ENCODE peak calls at places on chromosomes 4 and X, in four cellular contexts. L is stomach, X is suprapubic skin, H is esophagus muscularis mucosa. E is an unnamed sample.

GRCh38 chr4:54032558-54033135 is 31.8 kb downstream of the CHIC2 start:
- DNase-seq in L (no peak), X (no peak), H (no peak), E (no peak)

GRCh38 chr4:53840643-53841042 is 223.8 kb downstream of the CHIC2 start:
- DNase-seq in L (no peak), X (no peak), H (no peak), E (no peak)

GRCh38 chr4:10180927-10181744 is 64.5 kb upstream of the WDR1 start:
- DNase-seq in L (no peak), X (no peak), H (no peak), E (no peak)

GRCh38 chrX:67614414-67614813 is 70.6 kb downstream of the AR start:
- DNase-seq in L (no peak), X (no peak), H (no peak), E (no peak)

GRCh38 chr4:54959656-54960055 is 165.7 kb downstream of the KDR start:
- DNase-seq in L (no peak), X (no peak), H (no peak), E (no peak)

GRCh38 chr4:125115941-125116340 is 198.8 kb upstream of the FAT4 start:
- DNase-seq in L (no peak), X (no peak), H (no peak), E (no peak)

GRCh38 chrX:68684291-68684918 is 36.9 kb downstream of the STARD8 start:
- DNase-seq in L (no peak), X (no peak), H (no peak), E (no peak)

GRCh38 chr4:151745727-151746231 is 15.0 kb downstream of the GATB start:
- DNase-seq in L (no peak), X (no peak), H (no peak), E (no peak)

GRCh38 chr4:16439003-16439402 is 212.7 kb upstream of the TAPT1 start:
- DNase-seq in L (no peak), X (no peak), H (peak), E (no peak)

GRCh38 chr4:75845992-75846391 is 56.3 kb downstream of the PPEF2 start:
- DNase-seq in L (no peak), X (no peak), H (no peak), E (no peak)

GRCh38 chr4:170109586-170110289 is 20.0 kb upstream of the AADAT start:
- DNase-seq in L (no peak), X (no peak), H (no peak), E (no peak)

GRCh38 chrX:3962511-3963350 is 249.3 kb upstream of the PRKX start:
- DNase-seq in L (no peak), X (no peak), H (no peak), E (no peak)

GRCh38 chr4:3223346-3223745 is 25.6 kb upstream of the MSANTD1 start:
- DNase-seq in L (no peak), X (no peak), H (no peak), E (no peak)

GRCh38 chr4:122842392-122842791 is 15.8 kb downstream of the FGF2 start:
- DNase-seq in L (no peak), X (no peak), H (no peak), E (no peak)

GRCh38 chr4:101345271-101345595 is 2.1 kb downstream of the PPP3CA start:
- DNase-seq in L (no peak), X (no peak), H (no peak), E (no peak)

GRCh38 chr4:25110653-25111329 is 49.5 kb downstream of the SEPSECS start:
- DNase-seq in L (no peak), X (no peak), H (peak), E (no peak)

GRCh38 chr4:75708218-75708691 is 16.1 kb upstream of the USO1 start:
- DNase-seq in L (no peak), X (no peak), H (no peak), E (no peak)

GRCh38 chrX:16573781-16574180 is 76.2 kb upstream of the S100G start:
- DNase-seq in L (no peak), X (no peak), H (no peak), E (no peak)

GRCh38 chr4:169174247-169174646 is 96.5 kb downstream of the SH3RF1 start:
- DNase-seq in L (no peak), X (no peak), H (no peak), E (no peak)

DNA sequence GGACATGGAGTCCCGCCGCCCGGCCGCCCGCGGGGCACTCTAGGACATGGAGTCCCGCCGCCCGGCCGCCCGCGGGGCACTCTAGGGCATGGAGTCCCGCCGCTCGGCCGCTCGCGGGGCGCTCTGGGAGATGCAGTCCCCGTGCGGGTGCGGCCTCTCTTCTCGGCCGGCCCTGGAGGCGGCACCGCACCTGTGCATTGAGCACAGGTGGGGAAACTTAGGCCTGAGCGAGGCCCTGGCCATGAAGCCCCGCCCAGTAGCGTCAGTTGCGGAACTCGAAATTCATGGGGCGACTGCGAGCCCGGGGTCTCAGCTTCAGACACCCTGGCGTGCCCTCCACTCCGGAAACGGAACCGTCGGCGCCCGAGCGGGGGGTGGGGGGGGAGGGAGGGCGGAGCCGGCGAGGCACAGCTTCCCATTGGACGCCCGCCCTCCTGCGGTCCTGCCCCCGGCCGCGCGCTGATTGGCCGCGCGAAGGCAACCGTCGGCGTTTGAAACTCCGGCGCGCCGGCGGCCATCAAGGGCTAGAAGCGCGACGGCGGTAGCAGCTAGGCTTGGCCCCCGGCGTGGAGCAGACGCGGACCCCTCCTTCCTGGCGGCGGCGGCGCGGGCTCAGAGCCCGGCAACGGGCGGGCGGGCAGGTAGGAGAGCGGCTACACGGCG is at the start of the genes TACC3 and TMEM129:
- DNase-seq in L (peak), X (peak), H (peak), E (peak)
- H3K27ac ChIP-seq in L (peak), X (peak), H (peak), E (peak)

GRCh38 chrX:23392195-23392594 is 57.5 kb downstream of the PTCHD1 start:
- DNase-seq in L (no peak), X (no peak), H (no peak), E (no peak)
- TF ChIP-seq POLR2A in L (no peak), X (no peak), H (no peak), E (no peak)

GRCh38 chrX:48800574-48801280 is 1.1 kb upstream of the HDAC6 start:
- DNase-seq in L (no peak), X (no peak), H (no peak), E (no peak)
- TF ChIP-seq POLR2AphosphoS5 in L (no peak), X (no peak), H (no peak), E (no peak)

GRCh38 chrX:47190445-47191269 is 3.0 kb upstream of the UBA1 start:
- DNase-seq in L (peak), X (peak), H (peak), E (no peak)
- H3K27ac ChIP-seq in L (peak), X (peak), H (peak), E (peak)

GRCh38 chr4:88007304-88008132 is at the start of gene PKD2:
- DNase-seq in L (peak), X (peak), H (no peak), E (no peak)
- TF ChIP-seq POLR2A in L (no peak), X (no peak), H (peak), E (peak)

GRCh38 chr4:74659576-74660411 is 134.5 kb downstream of the BTC start:
- DNase-seq in L (no peak), X (no peak), H (no peak), E (no peak)
- TF ChIP-seq POLR2AphosphoS5 in L (no peak), X (no peak), H (peak), E (peak)

GRCh38 chr4:105369988-105370387 is 103.9 kb downstream of the PPA2 start:
- DNase-seq in L (no peak), X (no peak), H (no peak), E (no peak)
- H3K27ac ChIP-seq in L (no peak), X (no peak), H (no peak), E (no peak)

GRCh38 chr4:81473086-81473396 is 1.3 kb upstream of the RASGEF1B start:
- DNase-seq in L (no peak), X (no peak), H (no peak), E (no peak)

GRCh38 chr4:81470456-81471327 is 1.0 kb downstream of the RASGEF1B start:
- DNase-seq in L (peak), X (peak), H (no peak), E (no peak)

GRCh38 chr4:81469774-81470455 is 1.8 kb downstream of the RASGEF1B start:
- DNase-seq in L (no peak), X (no peak), H (no peak), E (no peak)

GRCh38 chr4:81472249-81473085 is 760 bp upstream of the RASGEF1B start:
- DNase-seq in L (peak), X (no peak), H (no peak), E (no peak)

GRCh38 chr4:81471361-81472248 is at the start of gene RASGEF1B:
- DNase-seq in L (peak), X (peak), H (peak), E (no peak)
- TF ChIP-seq POLR2A in L (no peak), X (peak), H (peak), E (no peak)

E was measured in vagina.